ENCODE peak calls at places on chromosomes 12 and 14, in nine cellular contexts. One of them, this sample, is unnamed.

GRCh38 chr12:124323771-124324530 is 29.1 kb downstream of the RFLNA start:
- DNase-seq in right lobe of liver: no peak
- DNase-seq in tibial artery: no peak
- DNase-seq in coronary artery: no peak
- DNase-seq in fibroblast of the aortic adventitia: peak
- DNase-seq in fibroblast of lung: peak
- DNase-seq in lower leg skin: no peak
- DNase-seq in endodermal cell: peak
- DNase-seq in GM12878: no peak
- DNase-seq in this sample: peak

GRCh38 chr12:2256915-2257314 is 204.1 kb downstream of the CACNA1C start:
- DNase-seq in GM12878: no peak
- DNase-seq in fibroblast of lung: peak
- DNase-seq in coronary artery: no peak
- DNase-seq in lower leg skin: no peak
- DNase-seq in tibial artery: no peak
- DNase-seq in fibroblast of the aortic adventitia: peak
- DNase-seq in right lobe of liver: no peak
- DNase-seq in endodermal cell: peak
- DNase-seq in this sample: peak

GRCh38 chr12:51643951-51644350 is 52.9 kb downstream of the SCN8A start:
- DNase-seq in right lobe of liver: no peak
- DNase-seq in GM12878: no peak
- DNase-seq in tibial artery: no peak
- DNase-seq in fibroblast of the aortic adventitia: no peak
- DNase-seq in endodermal cell: no peak
- DNase-seq in lower leg skin: no peak
- DNase-seq in coronary artery: no peak
- DNase-seq in fibroblast of lung: peak
- DNase-seq in this sample: peak

GRCh38 chr12:124328116-124328515 is 33.2 kb downstream of the RFLNA start:
- DNase-seq in fibroblast of lung: no peak
- DNase-seq in GM12878: no peak
- DNase-seq in tibial artery: peak
- DNase-seq in fibroblast of the aortic adventitia: no peak
- DNase-seq in lower leg skin: no peak
- DNase-seq in coronary artery: no peak
- DNase-seq in right lobe of liver: no peak
- DNase-seq in endodermal cell: peak
- DNase-seq in this sample: no peak

GRCh38 chr12:82688035-82688501 is 1.4 kb downstream of the TMTC2 start:
- DNase-seq in GM12878: no peak
- DNase-seq in tibial artery: no peak
- DNase-seq in lower leg skin: no peak
- DNase-seq in right lobe of liver: no peak
- DNase-seq in fibroblast of the aortic adventitia: peak
- DNase-seq in fibroblast of lung: peak
- DNase-seq in endodermal cell: no peak
- DNase-seq in coronary artery: no peak
- DNase-seq in this sample: no peak

GRCh38 chr12:112824166-112824565 is 32.6 kb downstream of the RPH3A start:
- DNase-seq in tibial artery: no peak
- DNase-seq in lower leg skin: no peak
- DNase-seq in fibroblast of the aortic adventitia: no peak
- DNase-seq in GM12878: no peak
- DNase-seq in right lobe of liver: no peak
- DNase-seq in fibroblast of lung: no peak
- DNase-seq in coronary artery: no peak
- DNase-seq in endodermal cell: peak
- DNase-seq in this sample: no peak

GRCh38 chr14:60509438-60510253 is 700 bp downstream of the SIX6 start:
- DNase-seq in tibial artery: peak
- DNase-seq in coronary artery: no peak
- DNase-seq in fibroblast of the aortic adventitia: no peak
- DNase-seq in lower leg skin: no peak
- DNase-seq in right lobe of liver: no peak
- DNase-seq in fibroblast of lung: peak
- DNase-seq in GM12878: no peak
- DNase-seq in endodermal cell: peak
- DNase-seq in this sample: no peak

GRCh38 chr12:30968211-30968610 is 41.7 kb downstream of the TSPAN11 start:
- DNase-seq in fibroblast of the aortic adventitia: no peak
- DNase-seq in fibroblast of lung: no peak
- DNase-seq in coronary artery: no peak
- DNase-seq in endodermal cell: no peak
- DNase-seq in tibial artery: no peak
- DNase-seq in right lobe of liver: no peak
- DNase-seq in lower leg skin: no peak
- DNase-seq in GM12878: no peak
- DNase-seq in this sample: no peak

GRCh38 chr12:111448831-111449790 is 43.4 kb downstream of the SH2B3 start:
- DNase-seq in right lobe of liver: no peak
- DNase-seq in fibroblast of lung: no peak
- DNase-seq in coronary artery: peak
- DNase-seq in tibial artery: peak
- DNase-seq in endodermal cell: peak
- DNase-seq in GM12878: no peak
- DNase-seq in fibroblast of the aortic adventitia: no peak
- DNase-seq in lower leg skin: peak
- DNase-seq in this sample: no peak

GRCh38 chr12:114995891-114996290 is 311.9 kb upstream of the TBX3 start:
- DNase-seq in fibroblast of lung: peak
- DNase-seq in tibial artery: no peak
- DNase-seq in lower leg skin: no peak
- DNase-seq in coronary artery: no peak
- DNase-seq in right lobe of liver: no peak
- DNase-seq in GM12878: no peak
- DNase-seq in fibroblast of the aortic adventitia: no peak
- DNase-seq in endodermal cell: no peak
- DNase-seq in this sample: peak

GRCh38 chr12:30691122-30691879 is 4.4 kb downstream of the IPO8 start:
- DNase-seq in endodermal cell: no peak
- DNase-seq in fibroblast of the aortic adventitia: peak
- DNase-seq in tibial artery: no peak
- DNase-seq in right lobe of liver: no peak
- DNase-seq in fibroblast of lung: peak
- DNase-seq in GM12878: no peak
- DNase-seq in coronary artery: no peak
- DNase-seq in lower leg skin: no peak
- DNase-seq in this sample: peak

GRCh38 chr14:65949711-65950516 is 536.3 kb upstream of the CCDC196 start:
- DNase-seq in coronary artery: no peak
- DNase-seq in lower leg skin: no peak
- DNase-seq in GM12878: no peak
- DNase-seq in tibial artery: no peak
- DNase-seq in fibroblast of lung: peak
- DNase-seq in right lobe of liver: peak
- DNase-seq in endodermal cell: peak
- DNase-seq in fibroblast of the aortic adventitia: peak
- DNase-seq in this sample: peak

GRCh38 chr12:13864081-13864673 is 117.2 kb downstream of the GRIN2B start:
- DNase-seq in fibroblast of lung: peak
- DNase-seq in GM12878: peak
- DNase-seq in right lobe of liver: peak
- DNase-seq in lower leg skin: peak
- DNase-seq in tibial artery: peak
- DNase-seq in endodermal cell: peak
- DNase-seq in fibroblast of the aortic adventitia: peak
- DNase-seq in coronary artery: no peak
- DNase-seq in this sample: peak

GRCh38 chr14:71692496-71692895 is 239.7 kb upstream of the RGS6 start:
- DNase-seq in endodermal cell: no peak
- DNase-seq in fibroblast of the aortic adventitia: peak
- DNase-seq in fibroblast of lung: peak
- DNase-seq in coronary artery: no peak
- DNase-seq in GM12878: no peak
- DNase-seq in lower leg skin: no peak
- DNase-seq in right lobe of liver: no peak
- DNase-seq in tibial artery: no peak
- DNase-seq in this sample: peak

GRCh38 chr12:100591979-100592378 is 18.5 kb downstream of the GAS2L3 start:
- DNase-seq in fibroblast of the aortic adventitia: no peak
- DNase-seq in right lobe of liver: no peak
- DNase-seq in coronary artery: no peak
- DNase-seq in fibroblast of lung: no peak
- DNase-seq in lower leg skin: no peak
- DNase-seq in GM12878: no peak
- DNase-seq in endodermal cell: no peak
- DNase-seq in tibial artery: no peak
- DNase-seq in this sample: no peak

DNA sequence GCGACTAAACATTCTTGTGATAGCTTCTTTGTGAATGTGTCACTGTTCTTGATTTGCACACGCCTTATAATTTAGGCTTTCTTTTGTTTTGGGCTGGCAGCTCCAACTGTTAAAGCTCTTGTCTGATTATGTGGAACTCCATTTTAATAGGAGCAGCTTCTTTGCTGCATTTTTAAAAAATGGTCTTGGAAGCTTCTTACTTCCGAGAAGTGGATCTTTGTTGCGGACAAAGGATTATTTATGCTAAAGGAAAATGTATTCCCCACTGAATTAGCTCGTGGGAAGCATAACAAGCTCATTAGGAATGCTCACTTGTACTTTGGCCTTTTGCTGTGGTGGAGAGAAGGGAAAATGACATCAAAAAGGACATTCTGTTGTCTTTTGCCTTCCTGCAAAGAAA is 20.0 kb downstream of the GAS2L3 start:
- DNase-seq in lower leg skin: no peak
- DNase-seq in tibial artery: no peak
- DNase-seq in fibroblast of the aortic adventitia: peak
- DNase-seq in endodermal cell: no peak
- DNase-seq in right lobe of liver: no peak
- DNase-seq in coronary artery: no peak
- DNase-seq in GM12878: no peak
- DNase-seq in fibroblast of lung: peak
- DNase-seq in this sample: no peak
- H3K4me3 ChIP-seq in lower leg skin: no peak
- H3K4me3 ChIP-seq in tibial artery: no peak
- H3K4me3 ChIP-seq in fibroblast of the aortic adventitia: peak
- H3K4me3 ChIP-seq in endodermal cell: no peak
- H3K4me3 ChIP-seq in right lobe of liver: no peak
- H3K4me3 ChIP-seq in coronary artery: no peak
- H3K4me3 ChIP-seq in GM12878: no peak
- H3K4me3 ChIP-seq in fibroblast of lung: peak
- H3K4me3 ChIP-seq in this sample: peak

GRCh38 chr12:92462527-92462926 is 240.3 kb upstream of the PLEKHG7 start:
- DNase-seq in tibial artery: no peak
- DNase-seq in endodermal cell: no peak
- DNase-seq in right lobe of liver: no peak
- DNase-seq in lower leg skin: no peak
- DNase-seq in coronary artery: no peak
- DNase-seq in GM12878: no peak
- DNase-seq in fibroblast of lung: no peak
- DNase-seq in fibroblast of the aortic adventitia: no peak
- DNase-seq in this sample: no peak

GRCh38 chr12:92458996-92459395 is 243.8 kb upstream of the PLEKHG7 start:
- DNase-seq in GM12878: no peak
- DNase-seq in tibial artery: no peak
- DNase-seq in lower leg skin: no peak
- DNase-seq in fibroblast of the aortic adventitia: no peak
- DNase-seq in coronary artery: no peak
- DNase-seq in fibroblast of lung: no peak
- DNase-seq in endodermal cell: no peak
- DNase-seq in right lobe of liver: no peak
- DNase-seq in this sample: no peak

GRCh38 chr12:92464911-92465310 is 237.9 kb upstream of the PLEKHG7 start:
- DNase-seq in GM12878: no peak
- DNase-seq in tibial artery: no peak
- DNase-seq in coronary artery: no peak
- DNase-seq in lower leg skin: no peak
- DNase-seq in fibroblast of lung: no peak
- DNase-seq in right lobe of liver: no peak
- DNase-seq in endodermal cell: no peak
- DNase-seq in fibroblast of the aortic adventitia: no peak
- DNase-seq in this sample: no peak

GRCh38 chr12:92463171-92463570 is 239.6 kb upstream of the PLEKHG7 start:
- DNase-seq in tibial artery: no peak
- DNase-seq in fibroblast of lung: no peak
- DNase-seq in fibroblast of the aortic adventitia: no peak
- DNase-seq in GM12878: no peak
- DNase-seq in endodermal cell: no peak
- DNase-seq in coronary artery: no peak
- DNase-seq in right lobe of liver: no peak
- DNase-seq in lower leg skin: no peak
- DNase-seq in this sample: no peak

DNA sequence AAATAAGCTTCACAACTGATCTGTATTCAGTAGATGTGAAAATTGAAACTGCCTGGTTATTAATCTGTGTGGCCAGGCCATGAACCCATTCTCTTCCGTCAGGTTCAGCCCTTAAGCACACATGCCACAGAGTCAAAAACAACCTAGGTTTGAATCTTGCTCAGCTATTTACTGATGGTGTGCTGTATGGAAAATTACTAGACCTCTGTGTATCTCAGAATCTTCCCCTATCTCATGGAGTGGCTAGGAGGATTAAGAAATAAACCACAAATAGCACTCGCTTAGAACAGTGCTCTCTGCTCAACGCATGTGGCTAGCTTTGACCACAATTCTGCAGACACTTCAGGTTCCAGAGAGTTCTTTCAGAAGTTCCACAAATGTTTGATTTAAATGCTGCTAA is 240.7 kb upstream of the PLEKHG7 start:
- DNase-seq in endodermal cell: no peak
- DNase-seq in tibial artery: no peak
- DNase-seq in coronary artery: no peak
- DNase-seq in fibroblast of the aortic adventitia: no peak
- DNase-seq in lower leg skin: no peak
- DNase-seq in right lobe of liver: no peak
- DNase-seq in fibroblast of lung: peak
- DNase-seq in GM12878: peak
- DNase-seq in this sample: no peak
- H3K4me3 ChIP-seq in endodermal cell: no peak
- H3K4me3 ChIP-seq in tibial artery: no peak
- H3K4me3 ChIP-seq in coronary artery: no peak
- H3K4me3 ChIP-seq in fibroblast of the aortic adventitia: no peak
- H3K4me3 ChIP-seq in lower leg skin: no peak
- H3K4me3 ChIP-seq in right lobe of liver: no peak
- H3K4me3 ChIP-seq in fibroblast of lung: no peak
- H3K4me3 ChIP-seq in GM12878: no peak
- H3K4me3 ChIP-seq in this sample: no peak

DNA sequence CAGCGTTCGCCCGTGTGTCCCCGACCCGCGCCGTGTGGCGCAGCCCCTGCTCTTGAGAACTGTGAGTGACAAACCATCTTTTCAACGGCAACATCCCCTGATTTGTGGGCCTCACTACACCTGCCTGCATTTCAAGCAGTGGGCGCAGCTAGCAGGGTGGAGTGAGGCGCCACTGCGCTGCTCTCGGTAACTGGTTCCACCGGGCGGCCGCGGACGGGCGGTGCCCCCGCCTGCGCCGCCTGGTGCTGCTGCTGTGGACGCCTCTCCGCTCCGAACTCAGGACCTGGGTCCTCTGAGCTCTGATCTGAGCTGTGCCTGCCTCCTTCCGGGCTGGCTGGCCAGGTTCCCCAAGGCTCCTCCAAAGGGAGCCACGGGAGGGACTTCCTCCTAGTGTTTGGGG is 5.9 kb upstream of the DEGS2 start:
- DNase-seq in fibroblast of lung: no peak
- DNase-seq in right lobe of liver: no peak
- DNase-seq in tibial artery: no peak
- DNase-seq in fibroblast of the aortic adventitia: no peak
- DNase-seq in endodermal cell: peak
- DNase-seq in coronary artery: no peak
- DNase-seq in lower leg skin: no peak
- DNase-seq in GM12878: no peak
- DNase-seq in this sample: no peak
- H3K4me3 ChIP-seq in fibroblast of lung: no peak
- H3K4me3 ChIP-seq in right lobe of liver: no peak
- H3K4me3 ChIP-seq in tibial artery: no peak
- H3K4me3 ChIP-seq in fibroblast of the aortic adventitia: no peak
- H3K4me3 ChIP-seq in endodermal cell: no peak
- H3K4me3 ChIP-seq in coronary artery: no peak
- H3K4me3 ChIP-seq in lower leg skin: no peak
- H3K4me3 ChIP-seq in GM12878: no peak
- H3K4me3 ChIP-seq in this sample: no peak

GRCh38 chr14:104460920-104461651 is 118.5 kb upstream of the C14orf180 start:
- DNase-seq in fibroblast of the aortic adventitia: no peak
- DNase-seq in right lobe of liver: no peak
- DNase-seq in GM12878: no peak
- DNase-seq in fibroblast of lung: no peak
- DNase-seq in coronary artery: peak
- DNase-seq in endodermal cell: peak
- DNase-seq in lower leg skin: no peak
- DNase-seq in tibial artery: peak
- DNase-seq in this sample: no peak
- H3K4me3 ChIP-seq in fibroblast of the aortic adventitia: no peak
- H3K4me3 ChIP-seq in right lobe of liver: no peak
- H3K4me3 ChIP-seq in GM12878: no peak
- H3K4me3 ChIP-seq in fibroblast of lung: no peak
- H3K4me3 ChIP-seq in coronary artery: peak
- H3K4me3 ChIP-seq in endodermal cell: no peak
- H3K4me3 ChIP-seq in lower leg skin: no peak
- H3K4me3 ChIP-seq in tibial artery: no peak
- H3K4me3 ChIP-seq in this sample: no peak